ENCODE peak calls at places on chromosomes 6 and 20, in six cellular contexts. L, Q, U, W, A and T are unnamed samples.

GRCh38 chr20:37350655-37351574 is 5.0 kb downstream of the SRC start:
- DNase-seq in L (no peak), Q (no peak), U (no peak), W (peak), A (no peak), T (no peak)

GRCh38 chr20:36613974-36614373 is 8.4 kb downstream of the RAB5IF start:
- DNase-seq in L (no peak), Q (no peak), U (no peak), W (no peak), A (no peak), T (no peak)

GRCh38 chr6:151999194-151999593 is 191.7 kb downstream of the ESR1 start:
- DNase-seq in L (no peak), Q (no peak), U (no peak), W (no peak), A (no peak), T (no peak)

GRCh38 chr6:136415351-136416005 is 125.8 kb upstream of the BCLAF1 start:
- DNase-seq in L (no peak), Q (no peak), U (no peak), W (peak), A (no peak), T (no peak)

GRCh38 chr6:107712523-107713213 is 111.4 kb downstream of the SCML4 start:
- DNase-seq in L (no peak), Q (peak), U (no peak), W (peak), A (peak), T (no peak)

GRCh38 chr20:57433658-57434389 is 42.6 kb downstream of the RBM38 start:
- DNase-seq in L (no peak), Q (no peak), U (no peak), W (no peak), A (peak), T (no peak)

GRCh38 chr6:156562019-156562418 is 215.2 kb upstream of the ARID1B start:
- DNase-seq in L (no peak), Q (no peak), U (no peak), W (no peak), A (no peak), T (no peak)

GRCh38 chr6:168042426-168043192 is 36.4 kb downstream of the FRMD1 start:
- DNase-seq in L (peak), Q (no peak), U (peak), W (no peak), A (no peak), T (no peak)

GRCh38 chr20:31548823-31549512 is 34.7 kb downstream of the HM13 start:
- DNase-seq in L (no peak), Q (no peak), U (no peak), W (no peak), A (no peak), T (no peak)

GRCh38 chr6:43739642-43740091 is 30.3 kb upstream of the VEGFA start:
- DNase-seq in L (no peak), Q (no peak), U (no peak), W (no peak), A (no peak), T (no peak)

GRCh38 chr6:161435426-161436065 is 161.7 kb upstream of the AGPAT4 start:
- DNase-seq in L (no peak), Q (no peak), U (no peak), W (peak), A (no peak), T (no peak)

GRCh38 chr20:38723069-38723981 is 961 bp upstream of the SLC32A1 start:
- DNase-seq in L (no peak), Q (no peak), U (no peak), W (peak), A (no peak), T (no peak)
- H3K4me3 ChIP-seq in L (no peak), Q (no peak), U (no peak), W (no peak), A (no peak), T (no peak)

GRCh38 chr20:63819224-63819917 is 11.7 kb downstream of the ZBTB46 start:
- DNase-seq in L (no peak), Q (no peak), U (no peak), W (peak), A (no peak), T (no peak)
- H3K4me3 ChIP-seq in L (no peak), Q (no peak), U (no peak), W (no peak), A (no peak), T (no peak)

GRCh38 chr6:7976485-7977010 is 66.0 kb upstream of the TXNDC5 start:
- DNase-seq in L (no peak), Q (no peak), U (no peak), W (no peak), A (no peak), T (no peak)

GRCh38 chr6:7973603-7974002 is 63.0 kb upstream of the TXNDC5 start:
- DNase-seq in L (no peak), Q (no peak), U (no peak), W (no peak), A (no peak), T (no peak)

GRCh38 chr6:7974553-7974931 is 64.0 kb upstream of the TXNDC5 start:
- DNase-seq in L (no peak), Q (no peak), U (no peak), W (no peak), A (no peak), T (no peak)

GRCh38 chr6:7975764-7976146 is 65.2 kb upstream of the TXNDC5 start:
- DNase-seq in L (no peak), Q (no peak), U (no peak), W (peak), A (no peak), T (no peak)

DNA sequence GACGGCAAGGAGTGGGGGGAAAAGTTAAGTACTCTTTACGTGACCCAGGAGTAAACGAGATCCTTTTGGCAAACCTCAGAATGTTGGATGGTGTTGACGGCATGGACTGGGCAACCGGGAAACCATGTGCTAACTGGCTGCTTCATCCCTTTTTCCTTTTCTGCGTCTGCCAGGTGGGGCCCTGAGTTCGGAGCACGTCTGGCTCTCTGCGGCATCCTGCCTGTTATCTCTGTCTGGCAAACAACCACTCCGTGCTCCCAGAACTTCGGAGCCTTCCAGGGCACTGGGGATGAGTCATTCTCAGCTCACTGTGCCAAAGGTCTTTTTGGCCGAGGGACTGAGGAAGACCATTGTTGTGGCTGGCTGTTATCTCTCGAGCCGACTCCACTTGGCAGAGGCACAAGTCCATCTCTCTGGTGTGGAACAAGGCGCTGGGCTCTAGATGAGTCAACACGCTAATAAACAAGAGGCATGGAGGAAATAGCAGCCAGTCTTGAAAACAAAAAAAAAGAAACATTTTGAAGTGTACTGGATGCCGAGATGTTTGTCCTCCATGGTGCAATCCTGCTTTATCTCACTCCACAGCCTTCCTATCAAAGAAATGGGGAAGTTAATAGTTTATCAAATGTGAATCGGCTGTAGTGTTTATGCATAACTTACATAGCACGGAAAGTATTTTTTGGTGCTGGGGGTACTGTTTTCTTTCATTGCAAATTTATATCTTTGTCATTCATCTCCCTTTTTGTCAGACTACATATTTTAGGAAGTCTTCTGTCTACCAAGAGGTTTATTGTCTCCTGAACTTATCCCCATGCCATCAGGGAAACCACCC is 64.6 kb upstream of the TXNDC5 start:
- DNase-seq in L (peak), Q (peak), U (peak), W (peak), A (no peak), T (peak)
- H3K4me3 ChIP-seq in L (no peak), Q (peak), U (no peak), W (no peak), A (no peak), T (peak)

GRCh38 chr6:75600694-75601265 is 900 bp upstream of the SENP6 start:
- DNase-seq in L (no peak), Q (no peak), U (no peak), W (no peak), A (no peak), T (no peak)
- H3K4me3 ChIP-seq in L (peak), Q (peak), U (no peak), W (peak), A (peak), T (peak)